ENCODE peak calls at places on chromosome 14, in four cellular contexts. V is SK-N-SH, F is heart right ventricle, Q is sigmoid colon. T is an unnamed sample.
A peak's percentile ranks its signal among the peaks of the same experiment; 100 is the strongest.

GRCh38 chr14:104137297-104138097 is 890 bp upstream of the KIF26A start:
- DNase-seq in V (peak; percentile 92), F (peak; percentile 67), Q (no peak), T (peak; percentile 90)

GRCh38 chr14:100904307-100905019 is 941 bp upstream of the RTL1 start:
- DNase-seq in V (peak; percentile 83), F (no peak), Q (peak; percentile 52), T (peak; percentile 72)

GRCh38 chr14:93042968-93043940 is 72.5 kb downstream of the ITPK1 start:
- DNase-seq in V (peak; percentile 81), F (peak; percentile 72), Q (no peak), T (peak; percentile 88)

GRCh38 chr14:20866963-20867362 is 24.2 kb upstream of the RNASE3 start:
- DNase-seq in V (no peak), F (no peak), Q (no peak), T (no peak)

GRCh38 chr14:97994020-97994531 is 1196.9 kb downstream of the VRK1 start:
- DNase-seq in V (no peak), F (no peak), Q (no peak), T (no peak)

GRCh38 chr14:55097894-55098560 is 31.0 kb upstream of the LGALS3 start:
- DNase-seq in V (no peak), F (no peak), Q (peak; percentile 59), T (no peak)

GRCh38 chr14:54025661-54026060 is 69.0 kb upstream of the BMP4 start:
- DNase-seq in V (peak; percentile 6), F (peak; percentile 3), Q (no peak), T (no peak)

GRCh38 chr14:91929700-91930099 is 17.8 kb downstream of the FBLN5 start:
- DNase-seq in V (no peak), F (no peak), Q (no peak), T (no peak)

GRCh38 chr14:51079489-51079888 is 15.4 kb downstream of the TRIM9 start:
- DNase-seq in V (peak; percentile 24), F (no peak), Q (no peak), T (no peak)

GRCh38 chr14:59772252-59772651 is 98.3 kb downstream of the RTN1 start:
- DNase-seq in V (no peak), F (no peak), Q (no peak), T (no peak)

DNA sequence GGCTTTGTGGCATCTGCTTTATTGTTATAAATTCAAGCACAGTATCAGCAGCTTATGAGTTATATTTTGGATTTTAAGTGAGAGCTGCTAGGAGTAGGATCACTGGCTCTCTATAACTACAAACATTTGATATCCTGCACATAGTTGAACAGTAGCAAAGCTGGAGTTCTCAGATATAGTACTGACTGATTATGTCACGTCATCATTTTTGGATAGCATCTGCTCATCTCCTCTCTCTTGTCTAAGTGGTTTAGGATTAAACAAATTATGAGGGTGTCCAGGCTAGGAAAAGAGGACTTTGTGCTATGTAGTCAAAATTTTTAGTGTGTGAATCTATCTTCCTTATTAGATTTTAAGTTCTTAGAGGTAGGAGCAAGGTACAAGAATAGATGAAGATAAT is 18.4 kb downstream of the PPP4R4 start:
- DNase-seq in V (no peak), F (no peak), Q (no peak), T (no peak)
- H3K27ac ChIP-seq in V (no peak overlapping the region), F (no peak overlapping the region), Q (no peak overlapping the region), T (no peak overlapping the region)

GRCh38 chr14:52901357-52901980 is 49.4 kb downstream of the FERMT2 start:
- DNase-seq in V (no peak), F (no peak), Q (no peak), T (no peak)
- H3K4me1 ChIP-seq in V (peaks cover 32% of the 10 kb centered on the region), F (peaks cover 55% of the 10 kb centered on the region), Q (peaks cover 35% of the 10 kb centered on the region), T (peaks cover 10% of the 10 kb centered on the region)

GRCh38 chr14:23563473-23564180 is 4.0 kb downstream of the AP1G2 start:
- DNase-seq in V (no peak), F (no peak), Q (peak; percentile 62), T (peak; percentile 55)
- H3K27ac ChIP-seq in V (no peak overlapping the region), F (no peak overlapping the region), Q (no peak overlapping the region), T (no peak overlapping the region)

GRCh38 chr14:47606601-47607000 is 68.8 kb downstream of the MDGA2 start:
- DNase-seq in V (no peak), F (no peak), Q (no peak), T (no peak)
- H3K4me1 ChIP-seq in V (no peaks in the 10 kb centered on the region), F (no peaks in the 10 kb centered on the region), Q (no peaks in the 10 kb centered on the region), T (no peaks in the 10 kb centered on the region)

GRCh38 chr14:29740491-29740890 is 187.2 kb downstream of the PRKD1 start:
- DNase-seq in V (no peak), F (no peak), Q (no peak), T (no peak)
- H3K27ac ChIP-seq in V (no peak overlapping the region), F (no peak overlapping the region), Q (peak overlapping the region; percentile 74), T (no peak overlapping the region)

GRCh38 chr14:40122978-40123648 is 690.9 kb upstream of the FBXO33 start:
- DNase-seq in V (no peak), F (no peak), Q (no peak), T (no peak)
- H3K4me1 ChIP-seq in V (no peaks in the 10 kb centered on the region), F (no peaks in the 10 kb centered on the region), Q (peaks cover 17% of the 10 kb centered on the region), T (no peaks in the 10 kb centered on the region)

GRCh38 chr14:90487031-90487430 is 90.2 kb downstream of the CALM1 start:
- DNase-seq in V (peak; percentile 82), F (peak; percentile 51), Q (no peak), T (peak; percentile 80)

GRCh38 chr14:90489306-90489705 is 92.5 kb downstream of the CALM1 start:
- DNase-seq in V (no peak), F (no peak), Q (no peak), T (no peak)

GRCh38 chr14:90489916-90490726 is 93.3 kb downstream of the CALM1 start:
- DNase-seq in V (peak; percentile 47), F (no peak), Q (no peak), T (no peak)

GRCh38 chr14:90488256-90488655 is 91.4 kb downstream of the CALM1 start:
- DNase-seq in V (no peak), F (no peak), Q (no peak), T (no peak)

GRCh38 chr14:90487462-90487861 is 90.6 kb downstream of the CALM1 start:
- DNase-seq in V (no peak), F (no peak), Q (no peak), T (no peak)
- H3K27ac ChIP-seq in V (peak overlapping the region; percentile 93), F (no peak overlapping the region), Q (no peak overlapping the region), T (no peak overlapping the region)

T was measured in right cardiac atrium.